ENCODE peak calls at places on chromosome 21, in nine cellular contexts. One of them, this sample, is unnamed. For H3K9me3, the result is how much of the 10 kb centered on the place peaks cover.

GRCh38 chr21:45011911-45012660 is 62.3 kb upstream of the ADARB1 start:
- DNase-seq in CD8-positive, alpha-beta T cell: no peak
- DNase-seq in lung: no peak
- DNase-seq in stomach: no peak
- DNase-seq in tibial nerve: no peak
- DNase-seq in kidney: peak
- DNase-seq in left ventricle myocardium inferior: peak
- DNase-seq in pancreas: peak
- DNase-seq in psoas muscle: peak
- DNase-seq in this sample: peak

GRCh38 chr21:26089730-26090129 is 80.8 kb downstream of the APP start:
- DNase-seq in tibial nerve: no peak
- DNase-seq in left ventricle myocardium inferior: no peak
- DNase-seq in CD8-positive, alpha-beta T cell: no peak
- DNase-seq in pancreas: no peak
- DNase-seq in psoas muscle: no peak
- DNase-seq in stomach: no peak
- DNase-seq in kidney: no peak
- DNase-seq in lung: no peak
- DNase-seq in this sample: no peak

GRCh38 chr21:17903029-17903806 is 84.1 kb upstream of the C21orf91 start:
- DNase-seq in stomach: no peak
- DNase-seq in kidney: no peak
- DNase-seq in lung: no peak
- DNase-seq in pancreas: no peak
- DNase-seq in tibial nerve: no peak
- DNase-seq in CD8-positive, alpha-beta T cell: no peak
- DNase-seq in psoas muscle: no peak
- DNase-seq in left ventricle myocardium inferior: no peak
- DNase-seq in this sample: no peak

GRCh38 chr21:33390479-33390878 is 12.7 kb upstream of the IFNGR2 start:
- DNase-seq in left ventricle myocardium inferior: no peak
- DNase-seq in lung: no peak
- DNase-seq in kidney: no peak
- DNase-seq in pancreas: no peak
- DNase-seq in CD8-positive, alpha-beta T cell: no peak
- DNase-seq in psoas muscle: no peak
- DNase-seq in tibial nerve: no peak
- DNase-seq in stomach: no peak
- DNase-seq in this sample: no peak

GRCh38 chr21:43195131-43196021 is 26.6 kb downstream of the CRYAA start:
- DNase-seq in tibial nerve: peak
- DNase-seq in kidney: peak
- DNase-seq in lung: no peak
- DNase-seq in psoas muscle: peak
- DNase-seq in pancreas: peak
- DNase-seq in stomach: no peak
- DNase-seq in left ventricle myocardium inferior: peak
- DNase-seq in CD8-positive, alpha-beta T cell: peak
- DNase-seq in this sample: no peak

GRCh38 chr21:27154451-27155129 is 187.7 kb upstream of the ADAMTS5 start:
- DNase-seq in pancreas: no peak
- DNase-seq in CD8-positive, alpha-beta T cell: no peak
- DNase-seq in psoas muscle: no peak
- DNase-seq in kidney: no peak
- DNase-seq in lung: no peak
- DNase-seq in tibial nerve: no peak
- DNase-seq in stomach: no peak
- DNase-seq in left ventricle myocardium inferior: no peak
- DNase-seq in this sample: no peak

GRCh38 chr21:17513214-17514123 is 626 bp downstream of the CXADR start:
- DNase-seq in stomach: peak
- DNase-seq in CD8-positive, alpha-beta T cell: peak
- DNase-seq in lung: peak
- DNase-seq in left ventricle myocardium inferior: no peak
- DNase-seq in kidney: peak
- DNase-seq in tibial nerve: no peak
- DNase-seq in psoas muscle: no peak
- DNase-seq in pancreas: peak
- DNase-seq in this sample: no peak

GRCh38 chr21:31162827-31163226 is 124.6 kb upstream of the KRTAP19-8 start:
- DNase-seq in pancreas: no peak
- DNase-seq in stomach: no peak
- DNase-seq in lung: no peak
- DNase-seq in tibial nerve: no peak
- DNase-seq in psoas muscle: no peak
- DNase-seq in left ventricle myocardium inferior: no peak
- DNase-seq in kidney: no peak
- DNase-seq in CD8-positive, alpha-beta T cell: no peak
- DNase-seq in this sample: no peak

GRCh38 chr21:41964171-41964570 is 10.4 kb upstream of the C2CD2 start:
- DNase-seq in kidney: no peak
- DNase-seq in pancreas: no peak
- DNase-seq in lung: no peak
- DNase-seq in CD8-positive, alpha-beta T cell: no peak
- DNase-seq in tibial nerve: no peak
- DNase-seq in psoas muscle: no peak
- DNase-seq in left ventricle myocardium inferior: no peak
- DNase-seq in stomach: no peak
- DNase-seq in this sample: no peak

GRCh38 chr21:39845581-39846130 is 21.6 kb upstream of the PCP4 start:
- DNase-seq in left ventricle myocardium inferior: no peak
- DNase-seq in tibial nerve: no peak
- DNase-seq in psoas muscle: no peak
- DNase-seq in CD8-positive, alpha-beta T cell: no peak
- DNase-seq in stomach: no peak
- DNase-seq in kidney: no peak
- DNase-seq in pancreas: no peak
- DNase-seq in lung: no peak
- DNase-seq in this sample: no peak

DNA sequence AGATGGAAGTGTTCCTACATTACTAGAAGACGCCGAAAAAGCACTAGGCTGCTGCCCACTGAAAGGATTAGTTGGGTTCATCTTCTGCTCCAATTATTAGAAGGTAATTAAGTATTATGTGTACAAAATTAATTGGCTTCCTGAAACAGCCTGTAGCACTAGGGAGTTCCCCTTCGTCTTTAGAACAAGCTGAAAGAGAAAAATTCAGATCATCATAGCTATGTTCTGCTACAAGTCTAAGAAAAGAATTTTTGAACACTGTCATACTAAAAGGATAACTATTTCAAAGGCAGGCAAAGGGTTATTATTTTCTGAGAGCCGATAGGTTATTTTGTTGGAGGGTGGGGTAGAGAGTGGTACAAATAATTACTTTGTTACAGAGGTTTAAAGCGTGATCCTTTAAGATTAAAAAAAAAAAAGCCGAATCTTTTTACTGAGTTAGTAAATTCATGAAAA is at the start of gene MCM3AP:
- DNase-seq in kidney: no peak
- DNase-seq in lung: no peak
- DNase-seq in pancreas: no peak
- DNase-seq in CD8-positive, alpha-beta T cell: no peak
- DNase-seq in left ventricle myocardium inferior: no peak
- DNase-seq in stomach: no peak
- DNase-seq in psoas muscle: no peak
- DNase-seq in tibial nerve: no peak
- DNase-seq in this sample: no peak
- H3K4me3 ChIP-seq in kidney: peak
- H3K4me3 ChIP-seq in lung: peak
- H3K4me3 ChIP-seq in pancreas: peak
- H3K4me3 ChIP-seq in CD8-positive, alpha-beta T cell: peak
- H3K4me3 ChIP-seq in left ventricle myocardium inferior: peak
- H3K4me3 ChIP-seq in stomach: peak
- H3K4me3 ChIP-seq in psoas muscle: peak
- H3K4me3 ChIP-seq in tibial nerve: peak
- H3K4me3 ChIP-seq in this sample: peak

GRCh38 chr21:37542512-37542911 is 175.9 kb downstream of the DYRK1A start:
- DNase-seq in kidney: no peak
- DNase-seq in left ventricle myocardium inferior: no peak
- DNase-seq in CD8-positive, alpha-beta T cell: no peak
- DNase-seq in psoas muscle: no peak
- DNase-seq in tibial nerve: no peak
- DNase-seq in stomach: no peak
- DNase-seq in lung: no peak
- DNase-seq in pancreas: no peak
- DNase-seq in this sample: no peak
- H3K9me3 ChIP-seq in kidney: under half
- H3K9me3 ChIP-seq in left ventricle myocardium inferior: under half
- H3K9me3 ChIP-seq in CD8-positive, alpha-beta T cell: under half
- H3K9me3 ChIP-seq in psoas muscle: under half
- H3K9me3 ChIP-seq in tibial nerve: under half
- H3K9me3 ChIP-seq in stomach: under half
- H3K9me3 ChIP-seq in lung: under half
- H3K9me3 ChIP-seq in pancreas: under half
- H3K9me3 ChIP-seq in this sample: under half

DNA sequence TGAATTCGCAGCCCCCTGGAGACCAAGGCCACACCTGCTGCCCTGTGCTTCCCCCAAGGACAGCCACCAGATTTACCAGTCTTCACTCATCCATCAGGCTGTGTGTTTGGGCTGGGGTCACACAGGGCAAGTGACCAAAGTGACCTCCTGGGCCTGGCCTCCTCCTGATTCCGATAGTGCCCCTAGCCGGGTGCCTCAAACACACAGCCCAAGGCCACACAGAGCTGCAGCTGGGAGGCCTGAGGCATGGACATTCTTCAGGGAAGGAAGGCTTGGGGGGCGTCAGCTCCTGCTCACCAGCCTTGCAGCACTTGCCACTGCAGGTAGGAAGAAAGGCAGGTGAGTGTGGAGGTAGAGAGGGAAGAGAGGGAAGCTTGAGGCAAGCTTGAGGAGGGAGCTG is 181.3 kb downstream of the RUNX1 start:
- DNase-seq in pancreas: no peak
- DNase-seq in stomach: no peak
- DNase-seq in tibial nerve: no peak
- DNase-seq in kidney: no peak
- DNase-seq in left ventricle myocardium inferior: no peak
- DNase-seq in CD8-positive, alpha-beta T cell: no peak
- DNase-seq in psoas muscle: no peak
- DNase-seq in lung: peak
- DNase-seq in this sample: no peak
- H3K27ac ChIP-seq in pancreas: no peak
- H3K27ac ChIP-seq in stomach: peak
- H3K27ac ChIP-seq in tibial nerve: no peak
- H3K27ac ChIP-seq in kidney: no peak
- H3K27ac ChIP-seq in left ventricle myocardium inferior: no peak
- H3K27ac ChIP-seq in CD8-positive, alpha-beta T cell: no peak
- H3K27ac ChIP-seq in psoas muscle: no peak
- H3K27ac ChIP-seq in lung: no peak
- H3K27ac ChIP-seq in this sample: no peak

GRCh38 chr21:35400233-35400939 is 351.3 kb upstream of the RUNX1 start:
- DNase-seq in kidney: no peak
- DNase-seq in left ventricle myocardium inferior: no peak
- DNase-seq in CD8-positive, alpha-beta T cell: peak
- DNase-seq in stomach: no peak
- DNase-seq in tibial nerve: no peak
- DNase-seq in lung: no peak
- DNase-seq in pancreas: no peak
- DNase-seq in psoas muscle: no peak
- DNase-seq in this sample: peak

GRCh38 chr21:35399002-35399401 is 349.9 kb upstream of the RUNX1 start:
- DNase-seq in CD8-positive, alpha-beta T cell: no peak
- DNase-seq in kidney: no peak
- DNase-seq in tibial nerve: no peak
- DNase-seq in stomach: no peak
- DNase-seq in lung: no peak
- DNase-seq in left ventricle myocardium inferior: no peak
- DNase-seq in psoas muscle: no peak
- DNase-seq in pancreas: no peak
- DNase-seq in this sample: no peak

GRCh38 chr21:35396655-35397054 is 347.6 kb upstream of the RUNX1 start:
- DNase-seq in pancreas: no peak
- DNase-seq in tibial nerve: no peak
- DNase-seq in stomach: no peak
- DNase-seq in kidney: no peak
- DNase-seq in lung: no peak
- DNase-seq in left ventricle myocardium inferior: no peak
- DNase-seq in psoas muscle: no peak
- DNase-seq in CD8-positive, alpha-beta T cell: no peak
- DNase-seq in this sample: no peak

GRCh38 chr21:35399706-35400105 is 350.6 kb upstream of the RUNX1 start:
- DNase-seq in kidney: no peak
- DNase-seq in pancreas: no peak
- DNase-seq in lung: no peak
- DNase-seq in stomach: no peak
- DNase-seq in tibial nerve: no peak
- DNase-seq in CD8-positive, alpha-beta T cell: no peak
- DNase-seq in left ventricle myocardium inferior: no peak
- DNase-seq in psoas muscle: no peak
- DNase-seq in this sample: no peak

DNA sequence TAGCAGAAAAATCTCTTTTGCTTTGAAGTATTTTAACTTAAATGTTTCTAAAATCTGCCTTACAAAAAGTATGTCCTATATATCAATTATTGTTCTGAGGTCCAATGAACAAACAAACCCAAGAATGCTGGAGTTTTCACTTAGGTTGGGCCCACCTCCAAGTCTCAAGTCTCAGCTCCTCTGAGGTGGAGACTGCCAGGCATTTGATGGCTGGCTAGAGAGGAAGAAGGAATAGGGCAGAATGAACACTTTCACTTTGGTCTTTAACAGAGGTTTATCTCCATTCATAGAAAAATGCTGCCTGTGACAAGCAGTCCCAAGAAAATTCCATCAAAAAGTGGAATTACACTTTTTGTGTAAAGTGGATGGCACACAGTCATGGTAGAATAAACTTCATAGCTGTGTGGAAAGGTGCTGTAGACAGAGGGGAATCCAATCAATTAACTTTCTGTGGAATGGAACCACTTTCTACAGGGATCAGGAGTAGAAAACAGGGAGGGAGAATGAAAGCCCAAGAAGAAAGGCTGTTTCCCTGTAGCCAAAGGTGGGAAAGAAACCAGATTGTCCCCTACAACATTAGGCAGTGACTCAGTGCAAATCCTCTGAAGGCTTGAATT is 349.4 kb upstream of the RUNX1 start:
- DNase-seq in psoas muscle: no peak
- DNase-seq in kidney: no peak
- DNase-seq in stomach: no peak
- DNase-seq in tibial nerve: no peak
- DNase-seq in pancreas: no peak
- DNase-seq in left ventricle myocardium inferior: no peak
- DNase-seq in lung: no peak
- DNase-seq in CD8-positive, alpha-beta T cell: no peak
- DNase-seq in this sample: peak
- H3K4me3 ChIP-seq in psoas muscle: no peak
- H3K4me3 ChIP-seq in kidney: no peak
- H3K4me3 ChIP-seq in stomach: no peak
- H3K4me3 ChIP-seq in tibial nerve: no peak
- H3K4me3 ChIP-seq in pancreas: no peak
- H3K4me3 ChIP-seq in left ventricle myocardium inferior: no peak
- H3K4me3 ChIP-seq in lung: no peak
- H3K4me3 ChIP-seq in CD8-positive, alpha-beta T cell: no peak
- H3K4me3 ChIP-seq in this sample: peak

This sample was measured in Panc1.